ENCODE peak calls at places on chromosomes 13 and 19, in six cellular contexts. E is CD8-positive, alpha-beta memory T cell; R is DMS53; G is stimulated activated CD4-positive, alpha-beta T cell treated with anti-CD3 and anti-CD28 coated beads, Interleukin-2, amount 100 ng/mL, for 48 hours; D is mucosa of descending colon; V is progenitor cell of endocrine pancreas. C is an unnamed sample.

GRCh38 chr13:40508112-40508511 is 158.3 kb downstream of the FOXO1 start:
- DNase-seq in R (peak), E (no peak), G (no peak), V (no peak), D (no peak), C (no peak)

GRCh38 chr13:65057986-65058385 is 2172.2 kb downstream of the PCDH9 start:
- DNase-seq in D (no peak), V (no peak), R (no peak), G (no peak), E (no peak), C (no peak)

GRCh38 chr13:73967397-73968165 is 166.6 kb downstream of the KLF12 start:
- DNase-seq in V (no peak), D (no peak), E (no peak), R (no peak), G (no peak), C (no peak)

GRCh38 chr13:86569974-86570373 is 770.8 kb upstream of the SLITRK6 start:
- DNase-seq in D (no peak), R (peak), V (no peak), E (no peak), G (no peak), C (no peak)

GRCh38 chr13:60152114-60152513 is 11.6 kb downstream of the DIAPH3 start:
- DNase-seq in D (no peak), E (no peak), R (no peak), V (no peak), G (no peak), C (no peak)

GRCh38 chr19:7287716-7288115 is 6.5 kb downstream of the INSR start:
- DNase-seq in D (no peak), E (no peak), R (no peak), G (no peak), V (no peak), C (no peak)

GRCh38 chr13:42215578-42216421 is 56.2 kb upstream of the AKAP11 start:
- DNase-seq in R (peak), G (no peak), E (no peak), V (no peak), D (no peak), C (no peak)

GRCh38 chr13:107586216-107586615 is 629.1 kb downstream of the LIG4 start:
- DNase-seq in V (no peak), D (no peak), R (no peak), G (no peak), E (no peak), C (no peak)

GRCh38 chr13:39836038-39836437 is 180.6 kb downstream of the COG6 start:
- DNase-seq in R (no peak), D (no peak), G (no peak), V (no peak), E (no peak), C (no peak)

GRCh38 chr19:34963531-34964406 is at the start of gene ZNF792:
- DNase-seq in V (peak), R (peak), D (peak), E (peak), G (peak), C (peak)

GRCh38 chr19:45468159-45468651 is 409 bp downstream of the FOSB start:
- DNase-seq in R (peak), E (no peak), D (peak), V (no peak), G (no peak), C (no peak)

GRCh38 chr19:2549701-2550191 is 73.8 kb downstream of the GADD45B start:
- DNase-seq in E (no peak), D (peak), V (no peak), R (no peak), G (no peak), C (no peak)

GRCh38 chr13:41492432-41493267 is 35.3 kb downstream of the RGCC start:
- DNase-seq in V (no peak), G (no peak), E (peak), R (peak), D (no peak), C (no peak)

GRCh38 chr13:113969973-113970611 is 3.8 kb downstream of the C13orf46 start:
- DNase-seq in E (peak), G (no peak), D (peak), V (no peak), R (no peak), C (no peak)

GRCh38 chr19:58157045-58157728 is 6.6 kb upstream of the ZNF329 start:
- DNase-seq in R (no peak), G (no peak), E (no peak), D (no peak), V (no peak), C (no peak)

GRCh38 chr13:32001392-32001768 is 30.2 kb upstream of the FRY start:
- DNase-seq in G (no peak), R (peak), V (no peak), E (no peak), D (no peak), C (no peak)

GRCh38 chr19:48784527-48784926 is 26.3 kb downstream of the BCAT2 start:
- DNase-seq in V (no peak), R (peak), G (no peak), D (no peak), E (no peak), C (no peak)

GRCh38 chr19:3100331-3100730 is 6.2 kb downstream of the GNA11 start:
- DNase-seq in V (no peak), R (no peak), G (no peak), D (no peak), E (no peak), C (no peak)

GRCh38 chr13:34863360-34864135 is 78.5 kb upstream of the NBEA start:
- DNase-seq in D (no peak), E (no peak), G (no peak), R (peak), V (no peak), C (no peak)

GRCh38 chr13:40670307-40670706 is 3.9 kb upstream of the FOXO1 start:
- DNase-seq in G (no peak), E (no peak), V (no peak), D (no peak), R (no peak), C (no peak)

GRCh38 chr19:21934131-21934530 is 76.6 kb downstream of the ZNF208 start:
- DNase-seq in G (no peak), V (no peak), D (no peak), R (no peak), E (no peak), C (no peak)

GRCh38 chr19:35908977-35909683 is 1.0 kb upstream of the TYROBP start:
- DNase-seq in E (no peak), D (peak), R (no peak), G (no peak), V (no peak), C (no peak)

GRCh38 chr13:106570354-106570822 is 2.5 kb upstream of the ARGLU1 start:
- DNase-seq in R (no peak), D (peak), V (peak), E (no peak), G (peak), C (peak)

C was measured in effector CD8-positive, alpha-beta T cell.